ENCODE peak calls at places on chromosome 4, in eight cellular contexts. One of them, this sample, is unnamed.
A peak's percentile ranks its signal among the peaks of the same experiment; 100 is the strongest.

GRCh38 chr4:16785800-16786527 is 112.5 kb downstream of the LDB2 start:
- DNase-seq in K562: no peak
- DNase-seq in PC-9: no peak
- DNase-seq in mammary epithelial cell: no peak
- DNase-seq in endothelial cell of umbilical vein: peak; percentile 11
- DNase-seq in HCT116: no peak
- DNase-seq in fibroblast of lung: peak; percentile 90
- DNase-seq in GM23248: peak; percentile 46
- DNase-seq in this sample: no peak

GRCh38 chr4:76011018-76011670 is 3.8 kb upstream of the CXCL9 start:
- DNase-seq in K562: no peak
- DNase-seq in PC-9: no peak
- DNase-seq in endothelial cell of umbilical vein: no peak
- DNase-seq in fibroblast of lung: no peak
- DNase-seq in HCT116: no peak
- DNase-seq in GM23248: no peak
- DNase-seq in mammary epithelial cell: no peak
- DNase-seq in this sample: no peak

GRCh38 chr4:7771541-7772507 is 167.8 kb downstream of the AFAP1 start:
- DNase-seq in PC-9: no peak
- DNase-seq in GM23248: no peak
- DNase-seq in HCT116: no peak
- DNase-seq in endothelial cell of umbilical vein: no peak
- DNase-seq in mammary epithelial cell: no peak
- DNase-seq in fibroblast of lung: no peak
- DNase-seq in K562: no peak
- DNase-seq in this sample: no peak

GRCh38 chr4:140818433-140818832 is 62.2 kb upstream of the TBC1D9 start:
- DNase-seq in GM23248: no peak
- DNase-seq in K562: no peak
- DNase-seq in endothelial cell of umbilical vein: no peak
- DNase-seq in mammary epithelial cell: no peak
- DNase-seq in PC-9: no peak
- DNase-seq in HCT116: no peak
- DNase-seq in fibroblast of lung: no peak
- DNase-seq in this sample: no peak

GRCh38 chr4:153233761-153234371 is 29.6 kb downstream of the TRIM2 start:
- DNase-seq in fibroblast of lung: peak; percentile 97
- DNase-seq in HCT116: peak; percentile 78
- DNase-seq in PC-9: peak; percentile 46
- DNase-seq in K562: no peak
- DNase-seq in mammary epithelial cell: peak; percentile 92
- DNase-seq in GM23248: peak; percentile 95
- DNase-seq in endothelial cell of umbilical vein: peak; percentile 31
- DNase-seq in this sample: peak; percentile 84

GRCh38 chr4:173119818-173120217 is 48.8 kb upstream of the GALNT7 start:
- DNase-seq in GM23248: no peak
- DNase-seq in HCT116: no peak
- DNase-seq in fibroblast of lung: peak; percentile 53
- DNase-seq in mammary epithelial cell: peak; percentile 70
- DNase-seq in endothelial cell of umbilical vein: no peak
- DNase-seq in PC-9: no peak
- DNase-seq in K562: no peak
- DNase-seq in this sample: no peak

GRCh38 chr4:57023104-57023503 is 44.4 kb downstream of the POLR2B start:
- DNase-seq in mammary epithelial cell: peak; percentile 90
- DNase-seq in endothelial cell of umbilical vein: peak; percentile 57
- DNase-seq in PC-9: no peak
- DNase-seq in fibroblast of lung: peak; percentile 92
- DNase-seq in HCT116: no peak
- DNase-seq in K562: no peak
- DNase-seq in GM23248: peak; percentile 92
- DNase-seq in this sample: peak; percentile 52

GRCh38 chr4:37666625-37667071 is 19.5 kb downstream of the RELL1 start:
- DNase-seq in endothelial cell of umbilical vein: peak; percentile 96
- DNase-seq in HCT116: peak; percentile 96
- DNase-seq in GM23248: peak; percentile 95
- DNase-seq in PC-9: peak; percentile 55
- DNase-seq in fibroblast of lung: peak; percentile 94
- DNase-seq in mammary epithelial cell: peak; percentile 92
- DNase-seq in K562: no peak
- DNase-seq in this sample: peak; percentile 75

GRCh38 chr4:101020956-101021355 is 326.4 kb downstream of the PPP3CA start:
- DNase-seq in K562: no peak
- DNase-seq in endothelial cell of umbilical vein: peak; percentile 94
- DNase-seq in PC-9: no peak
- DNase-seq in GM23248: peak; percentile 75
- DNase-seq in mammary epithelial cell: peak; percentile 66
- DNase-seq in HCT116: peak; percentile 79
- DNase-seq in fibroblast of lung: peak; percentile 81
- DNase-seq in this sample: peak; percentile 11

GRCh38 chr4:148043990-148044645 is 312.2 kb downstream of the ARHGAP10 start:
- DNase-seq in PC-9: no peak
- DNase-seq in endothelial cell of umbilical vein: no peak
- DNase-seq in K562: no peak
- DNase-seq in GM23248: no peak
- DNase-seq in HCT116: no peak
- DNase-seq in mammary epithelial cell: no peak
- DNase-seq in fibroblast of lung: no peak
- DNase-seq in this sample: no peak

GRCh38 chr4:179059396-179059795 is 1617.2 kb upstream of the AGA start:
- DNase-seq in K562: no peak
- DNase-seq in fibroblast of lung: no peak
- DNase-seq in GM23248: no peak
- DNase-seq in endothelial cell of umbilical vein: no peak
- DNase-seq in mammary epithelial cell: no peak
- DNase-seq in PC-9: no peak
- DNase-seq in HCT116: no peak
- DNase-seq in this sample: no peak
- H2AFZ ChIP-seq in K562: no peak overlapping the region
- H2AFZ ChIP-seq in fibroblast of lung: no peak overlapping the region
- H2AFZ ChIP-seq in GM23248: no peak overlapping the region
- H2AFZ ChIP-seq in endothelial cell of umbilical vein: no peak overlapping the region
- H2AFZ ChIP-seq in mammary epithelial cell: no peak overlapping the region
- H2AFZ ChIP-seq in PC-9: no peak overlapping the region
- H2AFZ ChIP-seq in HCT116: no peak overlapping the region
- H2AFZ ChIP-seq in this sample: no peak overlapping the region

GRCh38 chr4:1576200-1576960 is 107.7 kb downstream of the FAM53A start:
- DNase-seq in mammary epithelial cell: no peak
- DNase-seq in GM23248: no peak
- DNase-seq in fibroblast of lung: no peak
- DNase-seq in endothelial cell of umbilical vein: no peak
- DNase-seq in HCT116: no peak
- DNase-seq in K562: no peak
- DNase-seq in PC-9: no peak
- DNase-seq in this sample: no peak

GRCh38 chr4:1577818-1578217 is 106.3 kb downstream of the FAM53A start:
- DNase-seq in PC-9: no peak
- DNase-seq in GM23248: no peak
- DNase-seq in endothelial cell of umbilical vein: no peak
- DNase-seq in fibroblast of lung: no peak
- DNase-seq in mammary epithelial cell: no peak
- DNase-seq in K562: no peak
- DNase-seq in HCT116: no peak
- DNase-seq in this sample: no peak

GRCh38 chr4:1578301-1578781 is 105.8 kb downstream of the FAM53A start:
- DNase-seq in endothelial cell of umbilical vein: no peak
- DNase-seq in HCT116: no peak
- DNase-seq in GM23248: peak; percentile 39
- DNase-seq in PC-9: no peak
- DNase-seq in mammary epithelial cell: no peak
- DNase-seq in K562: no peak
- DNase-seq in fibroblast of lung: no peak
- DNase-seq in this sample: no peak

GRCh38 chr4:1575418-1576199 is 108.5 kb downstream of the FAM53A start:
- DNase-seq in GM23248: no peak
- DNase-seq in endothelial cell of umbilical vein: no peak
- DNase-seq in fibroblast of lung: no peak
- DNase-seq in HCT116: no peak
- DNase-seq in mammary epithelial cell: no peak
- DNase-seq in K562: no peak
- DNase-seq in PC-9: no peak
- DNase-seq in this sample: no peak

GRCh38 chr4:1576961-1577814 is 106.9 kb downstream of the FAM53A start:
- DNase-seq in HCT116: no peak
- DNase-seq in PC-9: no peak
- DNase-seq in endothelial cell of umbilical vein: no peak
- DNase-seq in K562: no peak
- DNase-seq in GM23248: no peak
- DNase-seq in mammary epithelial cell: no peak
- DNase-seq in fibroblast of lung: no peak
- DNase-seq in this sample: no peak
- TF ChIP-seq EZH2 in HCT116: no peak
- TF ChIP-seq EZH2 in PC-9: no peak
- TF ChIP-seq EZH2 in endothelial cell of umbilical vein: no peak
- TF ChIP-seq EZH2 in K562: no peak
- TF ChIP-seq EZH2 in GM23248: no peak
- TF ChIP-seq EZH2 in mammary epithelial cell: no peak
- TF ChIP-seq EZH2 in fibroblast of lung: no peak
- TF ChIP-seq EZH2 in this sample: no peak

GRCh38 chr4:174218127-174218790 is 65.2 kb downstream of the FBXO8 start:
- DNase-seq in mammary epithelial cell: no peak
- DNase-seq in fibroblast of lung: peak; percentile 6
- DNase-seq in HCT116: no peak
- DNase-seq in PC-9: no peak
- DNase-seq in GM23248: peak; percentile 19
- DNase-seq in K562: no peak
- DNase-seq in endothelial cell of umbilical vein: no peak
- DNase-seq in this sample: no peak
- H2AFZ ChIP-seq in mammary epithelial cell: no peak overlapping the region
- H2AFZ ChIP-seq in fibroblast of lung: no peak overlapping the region
- H2AFZ ChIP-seq in HCT116: no peak overlapping the region
- H2AFZ ChIP-seq in PC-9: no peak overlapping the region
- H2AFZ ChIP-seq in GM23248: peak overlapping the region; percentile 85
- H2AFZ ChIP-seq in K562: no peak overlapping the region
- H2AFZ ChIP-seq in endothelial cell of umbilical vein: no peak overlapping the region
- H2AFZ ChIP-seq in this sample: no peak overlapping the region

GRCh38 chr4:11427201-11427996 is 1.3 kb downstream of the HS3ST1 start:
- DNase-seq in HCT116: no peak
- DNase-seq in mammary epithelial cell: peak; percentile 43
- DNase-seq in GM23248: no peak
- DNase-seq in PC-9: no peak
- DNase-seq in endothelial cell of umbilical vein: no peak
- DNase-seq in K562: no peak
- DNase-seq in fibroblast of lung: peak; percentile 7
- DNase-seq in this sample: no peak

GRCh38 chr4:11429646-11430045 is 952 bp upstream of the HS3ST1 start:
- DNase-seq in HCT116: no peak
- DNase-seq in fibroblast of lung: no peak
- DNase-seq in mammary epithelial cell: no peak
- DNase-seq in GM23248: no peak
- DNase-seq in K562: no peak
- DNase-seq in PC-9: no peak
- DNase-seq in endothelial cell of umbilical vein: no peak
- DNase-seq in this sample: no peak

GRCh38 chr4:11426716-11427115 is 2.0 kb downstream of the HS3ST1 start:
- DNase-seq in HCT116: no peak
- DNase-seq in PC-9: no peak
- DNase-seq in mammary epithelial cell: peak; percentile 23
- DNase-seq in fibroblast of lung: peak; percentile 7
- DNase-seq in GM23248: no peak
- DNase-seq in K562: no peak
- DNase-seq in endothelial cell of umbilical vein: no peak
- DNase-seq in this sample: no peak

GRCh38 chr4:11428161-11428700 is 463 bp downstream of the HS3ST1 start:
- DNase-seq in HCT116: no peak
- DNase-seq in GM23248: no peak
- DNase-seq in endothelial cell of umbilical vein: no peak
- DNase-seq in mammary epithelial cell: no peak
- DNase-seq in fibroblast of lung: no peak
- DNase-seq in PC-9: no peak
- DNase-seq in K562: no peak
- DNase-seq in this sample: no peak

DNA sequence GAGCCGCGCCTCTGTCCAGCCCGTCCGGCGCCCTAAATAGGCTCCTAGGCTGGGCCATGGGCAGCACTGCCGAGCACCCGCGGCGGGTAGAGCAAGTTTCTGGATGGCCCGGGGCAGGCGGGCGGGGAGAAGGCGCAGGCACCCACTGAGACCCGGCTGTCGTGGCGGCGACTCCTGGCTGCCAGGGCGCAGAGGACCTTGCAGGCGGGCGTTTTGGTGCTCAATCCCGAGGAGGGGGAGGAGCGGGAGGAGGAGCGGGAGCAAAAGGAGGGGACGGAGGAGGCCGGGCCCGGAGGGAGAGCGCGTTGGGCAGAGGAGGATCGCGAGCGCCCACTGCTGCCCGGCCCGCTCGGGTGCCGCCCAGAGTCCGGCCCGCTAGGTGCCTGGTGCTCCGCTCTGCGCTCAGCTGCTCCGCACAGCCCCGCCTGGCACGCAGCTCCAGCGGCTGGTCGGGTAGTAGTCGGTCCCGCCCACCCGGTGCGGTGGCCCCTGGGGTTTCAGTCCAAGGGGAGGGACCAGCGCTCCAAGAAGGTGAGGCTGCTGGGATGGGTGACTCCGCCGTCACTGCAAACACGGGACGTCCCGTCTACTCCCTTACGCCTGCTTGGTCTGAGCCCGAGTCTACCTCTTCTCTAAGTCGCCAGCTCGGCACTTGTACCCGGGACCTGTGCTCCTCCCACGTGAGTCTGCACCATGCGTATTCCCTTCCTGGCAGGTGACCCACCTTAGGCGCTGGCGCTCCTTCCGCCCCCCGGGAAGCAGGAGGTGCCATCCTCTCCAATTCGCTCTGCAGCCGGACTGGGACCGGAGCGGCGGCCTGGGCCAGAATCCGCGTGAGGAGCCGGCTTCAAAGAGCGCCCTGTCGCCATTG is at the start of gene HS3ST1:
- DNase-seq in PC-9: peak; percentile 95
- DNase-seq in endothelial cell of umbilical vein: peak; percentile 75
- DNase-seq in fibroblast of lung: peak; percentile 63
- DNase-seq in K562: no peak
- DNase-seq in mammary epithelial cell: peak; percentile 96
- DNase-seq in GM23248: peak; percentile 27
- DNase-seq in HCT116: peak; percentile 94
- DNase-seq in this sample: peak; percentile 75
- TF ChIP-seq EZH2 in PC-9: no peak
- TF ChIP-seq EZH2 in endothelial cell of umbilical vein: no peak
- TF ChIP-seq EZH2 in fibroblast of lung: no peak
- TF ChIP-seq EZH2 in K562: no peak
- TF ChIP-seq EZH2 in mammary epithelial cell: no peak
- TF ChIP-seq EZH2 in GM23248: no peak
- TF ChIP-seq EZH2 in HCT116: no peak
- TF ChIP-seq EZH2 in this sample: no peak

This sample was measured in keratinocyte.